ENCODE peak calls at places on chromosomes 13 and 19, in six cellular contexts. D is NCI-H2081; F is activated CD8-positive, alpha-beta memory T cell treated with anti-CD3 and anti-CD28 coated beads for 4 hours; E is epithelial cell of proximal tubule; P is NCI-H1105; C is HT-29. X is an unnamed sample.

GRCh38 chr13:36673838-36674326 is at the start of gene SERTM1:
- DNase-seq in D (peak), P (peak), E (no peak), C (no peak), F (no peak), X (peak)

GRCh38 chr19:939922-940321 is 14.1 kb downstream of the ARID3A start:
- DNase-seq in F (no peak), D (no peak), P (no peak), C (no peak), E (no peak), X (no peak)

GRCh38 chr19:4553092-4553695 is 6.3 kb downstream of the SEMA6B start:
- DNase-seq in D (no peak), P (no peak), E (no peak), C (no peak), F (no peak), X (no peak)

GRCh38 chr13:47917022-47917574 is 84.0 kb downstream of the SUCLA2 start:
- DNase-seq in D (no peak), F (no peak), P (no peak), C (no peak), E (no peak), X (no peak)

GRCh38 chr13:113122571-113123225 is at the start of gene F10:
- DNase-seq in E (no peak), F (no peak), P (no peak), C (peak), D (no peak), X (no peak)

GRCh38 chr13:114066956-114067355 is 65.5 kb downstream of the RASA3 start:
- DNase-seq in E (no peak), C (no peak), F (no peak), P (no peak), D (no peak), X (no peak)

GRCh38 chr19:38569368-38569983 is 48.3 kb downstream of the MAP4K1 start:
- DNase-seq in F (no peak), P (no peak), C (no peak), D (no peak), E (no peak), X (no peak)

GRCh38 chr13:34900288-34900739 is 41.8 kb upstream of the NBEA start:
- DNase-seq in F (no peak), E (no peak), D (no peak), C (no peak), P (no peak), X (no peak)

GRCh38 chr13:77563110-77563509 is 27.6 kb downstream of the SCEL start:
- DNase-seq in P (no peak), C (peak), E (no peak), F (no peak), D (no peak), X (no peak)

X was measured in posterior cingulate gyrus.